ENCODE peak calls at places on chromosome 3, in eight cellular contexts. One of them, this sample, is unnamed.

GRCh38 chr3:53169045-53169831 is 8.2 kb downstream of the PRKCD start:
- DNase-seq in NCI-H524: peak; percentile 37
- DNase-seq in amygdala: no peak
- DNase-seq in activated CD8-positive, alpha-beta memory T cell treated with anti-CD3 and anti-CD28 coated beads for 24 hours: no peak
- DNase-seq in HEK293T: no peak
- DNase-seq in tibial artery: no peak
- DNase-seq in effector CD4-positive, alpha-beta T cell: no peak
- DNase-seq in iris pigment epithelial cell: peak; percentile 76
- DNase-seq in this sample: no peak

GRCh38 chr3:171965088-171965712 is 74.2 kb upstream of the FNDC3B start:
- DNase-seq in NCI-H524: no peak
- DNase-seq in amygdala: no peak
- DNase-seq in activated CD8-positive, alpha-beta memory T cell treated with anti-CD3 and anti-CD28 coated beads for 24 hours: no peak
- DNase-seq in HEK293T: no peak
- DNase-seq in tibial artery: no peak
- DNase-seq in effector CD4-positive, alpha-beta T cell: no peak
- DNase-seq in iris pigment epithelial cell: peak; percentile 52
- DNase-seq in this sample: no peak

GRCh38 chr3:194906229-194906629 is 220.5 kb downstream of the FAM43A start:
- DNase-seq in NCI-H524: no peak
- DNase-seq in amygdala: no peak
- DNase-seq in activated CD8-positive, alpha-beta memory T cell treated with anti-CD3 and anti-CD28 coated beads for 24 hours: no peak
- DNase-seq in HEK293T: no peak
- DNase-seq in tibial artery: no peak
- DNase-seq in effector CD4-positive, alpha-beta T cell: no peak
- DNase-seq in iris pigment epithelial cell: peak; percentile 79
- DNase-seq in this sample: no peak

GRCh38 chr3:120448707-120449650 is 1.8 kb downstream of the FSTL1 start:
- DNase-seq in NCI-H524: no peak
- DNase-seq in amygdala: no peak
- DNase-seq in activated CD8-positive, alpha-beta memory T cell treated with anti-CD3 and anti-CD28 coated beads for 24 hours: no peak
- DNase-seq in HEK293T: peak; percentile 11
- DNase-seq in tibial artery: no peak
- DNase-seq in effector CD4-positive, alpha-beta T cell: no peak
- DNase-seq in iris pigment epithelial cell: peak; percentile 81
- DNase-seq in this sample: no peak

GRCh38 chr3:191721390-191721801 is 260.4 kb downstream of the PYDC2 start:
- DNase-seq in NCI-H524: peak; percentile 16
- DNase-seq in amygdala: no peak
- DNase-seq in activated CD8-positive, alpha-beta memory T cell treated with anti-CD3 and anti-CD28 coated beads for 24 hours: no peak
- DNase-seq in HEK293T: no peak
- DNase-seq in tibial artery: no peak
- DNase-seq in effector CD4-positive, alpha-beta T cell: no peak
- DNase-seq in iris pigment epithelial cell: no peak
- DNase-seq in this sample: no peak

GRCh38 chr3:106326941-106327765 is 458.3 kb upstream of the CBLB start:
- DNase-seq in NCI-H524: peak; percentile 46
- DNase-seq in amygdala: no peak
- DNase-seq in activated CD8-positive, alpha-beta memory T cell treated with anti-CD3 and anti-CD28 coated beads for 24 hours: no peak
- DNase-seq in HEK293T: no peak
- DNase-seq in tibial artery: no peak
- DNase-seq in effector CD4-positive, alpha-beta T cell: no peak
- DNase-seq in iris pigment epithelial cell: no peak
- DNase-seq in this sample: no peak

GRCh38 chr3:45011756-45012441 is 14.2 kb upstream of the CLEC3B start:
- DNase-seq in NCI-H524: no peak
- DNase-seq in amygdala: no peak
- DNase-seq in activated CD8-positive, alpha-beta memory T cell treated with anti-CD3 and anti-CD28 coated beads for 24 hours: no peak
- DNase-seq in HEK293T: no peak
- DNase-seq in tibial artery: peak; percentile 75
- DNase-seq in effector CD4-positive, alpha-beta T cell: no peak
- DNase-seq in iris pigment epithelial cell: peak; percentile 87
- DNase-seq in this sample: peak; percentile 46

GRCh38 chr3:124619887-124620599 is 110.2 kb upstream of the UMPS start:
- DNase-seq in NCI-H524: no peak
- DNase-seq in amygdala: no peak
- DNase-seq in activated CD8-positive, alpha-beta memory T cell treated with anti-CD3 and anti-CD28 coated beads for 24 hours: no peak
- DNase-seq in HEK293T: no peak
- DNase-seq in tibial artery: no peak
- DNase-seq in effector CD4-positive, alpha-beta T cell: no peak
- DNase-seq in iris pigment epithelial cell: no peak
- DNase-seq in this sample: no peak

GRCh38 chr3:51938780-51939425 is 2.8 kb downstream of the RRP9 start:
- DNase-seq in NCI-H524: no peak
- DNase-seq in amygdala: no peak
- DNase-seq in activated CD8-positive, alpha-beta memory T cell treated with anti-CD3 and anti-CD28 coated beads for 24 hours: peak; percentile 44
- DNase-seq in HEK293T: no peak
- DNase-seq in tibial artery: no peak
- DNase-seq in effector CD4-positive, alpha-beta T cell: no peak
- DNase-seq in iris pigment epithelial cell: no peak
- DNase-seq in this sample: no peak

GRCh38 chr3:177618873-177619771 is 421.8 kb upstream of the TBL1XR1 start:
- DNase-seq in NCI-H524: no peak
- DNase-seq in amygdala: no peak
- DNase-seq in activated CD8-positive, alpha-beta memory T cell treated with anti-CD3 and anti-CD28 coated beads for 24 hours: no peak
- DNase-seq in HEK293T: no peak
- DNase-seq in tibial artery: no peak
- DNase-seq in effector CD4-positive, alpha-beta T cell: no peak
- DNase-seq in iris pigment epithelial cell: peak; percentile 91
- DNase-seq in this sample: no peak

GRCh38 chr3:110773413-110773954 is 298.1 kb upstream of the NECTIN3 start:
- DNase-seq in NCI-H524: no peak
- DNase-seq in amygdala: no peak
- DNase-seq in activated CD8-positive, alpha-beta memory T cell treated with anti-CD3 and anti-CD28 coated beads for 24 hours: no peak
- DNase-seq in HEK293T: no peak
- DNase-seq in tibial artery: no peak
- DNase-seq in effector CD4-positive, alpha-beta T cell: no peak
- DNase-seq in iris pigment epithelial cell: peak; percentile 99
- DNase-seq in this sample: no peak

GRCh38 chr3:167913218-167913902 is 177.8 kb downstream of the SERPINI1 start:
- DNase-seq in NCI-H524: peak; percentile 9
- DNase-seq in amygdala: no peak
- DNase-seq in activated CD8-positive, alpha-beta memory T cell treated with anti-CD3 and anti-CD28 coated beads for 24 hours: no peak
- DNase-seq in HEK293T: peak; percentile 39
- DNase-seq in tibial artery: no peak
- DNase-seq in effector CD4-positive, alpha-beta T cell: no peak
- DNase-seq in iris pigment epithelial cell: peak; percentile 2
- DNase-seq in this sample: no peak

GRCh38 chr3:120350431-120350941 is 1.3 kb upstream of the LRRC58 start:
- DNase-seq in NCI-H524: no peak
- DNase-seq in amygdala: no peak
- DNase-seq in activated CD8-positive, alpha-beta memory T cell treated with anti-CD3 and anti-CD28 coated beads for 24 hours: no peak
- DNase-seq in HEK293T: peak; percentile 12
- DNase-seq in tibial artery: peak; percentile 31
- DNase-seq in effector CD4-positive, alpha-beta T cell: no peak
- DNase-seq in iris pigment epithelial cell: peak; percentile 88
- DNase-seq in this sample: no peak

GRCh38 chr3:67109651-67110204 is 111.6 kb downstream of the KBTBD8 start:
- DNase-seq in NCI-H524: peak; percentile 67
- DNase-seq in amygdala: no peak
- DNase-seq in activated CD8-positive, alpha-beta memory T cell treated with anti-CD3 and anti-CD28 coated beads for 24 hours: no peak
- DNase-seq in HEK293T: no peak
- DNase-seq in tibial artery: no peak
- DNase-seq in effector CD4-positive, alpha-beta T cell: no peak
- DNase-seq in iris pigment epithelial cell: peak; percentile 82
- DNase-seq in this sample: no peak

GRCh38 chr3:3699816-3700633 is 99.2 kb upstream of the LRRN1 start:
- DNase-seq in NCI-H524: no peak
- DNase-seq in amygdala: no peak
- DNase-seq in activated CD8-positive, alpha-beta memory T cell treated with anti-CD3 and anti-CD28 coated beads for 24 hours: no peak
- DNase-seq in HEK293T: no peak
- DNase-seq in tibial artery: no peak
- DNase-seq in effector CD4-positive, alpha-beta T cell: no peak
- DNase-seq in iris pigment epithelial cell: peak; percentile 8
- DNase-seq in this sample: no peak

GRCh38 chr3:34856577-34856976 is 782.7 kb upstream of the ARPP21 start:
- DNase-seq in NCI-H524: no peak
- DNase-seq in amygdala: no peak
- DNase-seq in activated CD8-positive, alpha-beta memory T cell treated with anti-CD3 and anti-CD28 coated beads for 24 hours: no peak
- DNase-seq in HEK293T: no peak
- DNase-seq in tibial artery: no peak
- DNase-seq in effector CD4-positive, alpha-beta T cell: no peak
- DNase-seq in iris pigment epithelial cell: no peak
- DNase-seq in this sample: no peak

GRCh38 chr3:30448946-30449686 is 157.3 kb upstream of the TGFBR2 start:
- DNase-seq in NCI-H524: no peak
- DNase-seq in amygdala: no peak
- DNase-seq in activated CD8-positive, alpha-beta memory T cell treated with anti-CD3 and anti-CD28 coated beads for 24 hours: no peak
- DNase-seq in HEK293T: no peak
- DNase-seq in tibial artery: no peak
- DNase-seq in effector CD4-positive, alpha-beta T cell: no peak
- DNase-seq in iris pigment epithelial cell: no peak
- DNase-seq in this sample: no peak

GRCh38 chr3:35262376-35262775 is 376.9 kb upstream of the ARPP21 start:
- DNase-seq in NCI-H524: no peak
- DNase-seq in amygdala: no peak
- DNase-seq in activated CD8-positive, alpha-beta memory T cell treated with anti-CD3 and anti-CD28 coated beads for 24 hours: no peak
- DNase-seq in HEK293T: no peak
- DNase-seq in tibial artery: no peak
- DNase-seq in effector CD4-positive, alpha-beta T cell: no peak
- DNase-seq in iris pigment epithelial cell: no peak
- DNase-seq in this sample: no peak

GRCh38 chr3:152720941-152721718 is 113.8 kb upstream of the P2RY1 start:
- DNase-seq in NCI-H524: no peak
- DNase-seq in amygdala: no peak
- DNase-seq in activated CD8-positive, alpha-beta memory T cell treated with anti-CD3 and anti-CD28 coated beads for 24 hours: no peak
- DNase-seq in HEK293T: no peak
- DNase-seq in tibial artery: no peak
- DNase-seq in effector CD4-positive, alpha-beta T cell: no peak
- DNase-seq in iris pigment epithelial cell: no peak
- DNase-seq in this sample: no peak

GRCh38 chr3:47715928-47716327 is 65.8 kb downstream of the SMARCC1 start:
- DNase-seq in NCI-H524: no peak
- DNase-seq in amygdala: no peak
- DNase-seq in activated CD8-positive, alpha-beta memory T cell treated with anti-CD3 and anti-CD28 coated beads for 24 hours: no peak
- DNase-seq in HEK293T: no peak
- DNase-seq in tibial artery: no peak
- DNase-seq in effector CD4-positive, alpha-beta T cell: no peak
- DNase-seq in iris pigment epithelial cell: peak; percentile 58
- DNase-seq in this sample: no peak

GRCh38 chr3:113623324-113623723 is 73.1 kb downstream of the USF3 start:
- DNase-seq in NCI-H524: peak; percentile 19
- DNase-seq in amygdala: no peak
- DNase-seq in activated CD8-positive, alpha-beta memory T cell treated with anti-CD3 and anti-CD28 coated beads for 24 hours: no peak
- DNase-seq in HEK293T: no peak
- DNase-seq in tibial artery: no peak
- DNase-seq in effector CD4-positive, alpha-beta T cell: no peak
- DNase-seq in iris pigment epithelial cell: no peak
- DNase-seq in this sample: no peak

GRCh38 chr3:129812589-129812988 is 80.9 kb downstream of the TMCC1 start:
- DNase-seq in NCI-H524: no peak
- DNase-seq in amygdala: no peak
- DNase-seq in activated CD8-positive, alpha-beta memory T cell treated with anti-CD3 and anti-CD28 coated beads for 24 hours: no peak
- DNase-seq in HEK293T: no peak
- DNase-seq in tibial artery: no peak
- DNase-seq in effector CD4-positive, alpha-beta T cell: no peak
- DNase-seq in iris pigment epithelial cell: no peak
- DNase-seq in this sample: no peak

GRCh38 chr3:4739289-4740236 is 239.7 kb upstream of the BHLHE40 start:
- DNase-seq in NCI-H524: no peak
- DNase-seq in amygdala: no peak
- DNase-seq in activated CD8-positive, alpha-beta memory T cell treated with anti-CD3 and anti-CD28 coated beads for 24 hours: peak; percentile 70
- DNase-seq in HEK293T: no peak
- DNase-seq in tibial artery: no peak
- DNase-seq in effector CD4-positive, alpha-beta T cell: no peak
- DNase-seq in iris pigment epithelial cell: no peak
- DNase-seq in this sample: no peak

This sample was measured in gastrocnemius medialis.